ENCODE peak calls at places on chromosomes 12 and 14, in four cellular contexts. M, E, U and H are unnamed samples.

GRCh38 chr14:104579507-104579906 is at the start of gene C14orf180:
- DNase-seq in M (no peak), E (no peak), U (no peak), H (no peak)

GRCh38 chr12:104263580-104264358 is 39.8 kb upstream of the EID3 start:
- DNase-seq in M (no peak), E (no peak), U (no peak), H (no peak)

GRCh38 chr12:88445715-88446393 is 134.4 kb downstream of the KITLG start:
- DNase-seq in M (no peak), E (no peak), U (no peak), H (no peak)

GRCh38 chr12:122793685-122794106 is 19.3 kb downstream of the CCDC62 start:
- DNase-seq in M (no peak), E (peak), U (no peak), H (no peak)

GRCh38 chr14:20327005-20327869 is 5.8 kb downstream of the CCNB1IP1 start:
- DNase-seq in M (no peak), E (peak), U (no peak), H (peak)

GRCh38 chr14:68145036-68145435 is 325.5 kb downstream of the RAD51B start:
- DNase-seq in M (no peak), E (peak), U (no peak), H (no peak)

GRCh38 chr12:118237908-118238307 is 102.0 kb downstream of the PEBP1 start:
- DNase-seq in M (no peak), E (no peak), U (no peak), H (no peak)

GRCh38 chr12:125996438-125996837 is 931.2 kb downstream of the AACS start:
- DNase-seq in M (no peak), E (no peak), U (no peak), H (no peak)

GRCh38 chr14:21703357-21704339 is 30.0 kb upstream of the OR4E1 start:
- DNase-seq in M (no peak), E (no peak), U (no peak), H (no peak)

GRCh38 chr14:71586131-71586893 is 345.9 kb upstream of the RGS6 start:
- DNase-seq in M (no peak), E (no peak), U (no peak), H (no peak)

GRCh38 chr12:89950421-89950820 is 241.8 kb upstream of the ATP2B1 start:
- DNase-seq in M (no peak), E (no peak), U (no peak), H (no peak)

GRCh38 chr14:96197969-96198368 is 6.7 kb upstream of the BDKRB2 start:
- DNase-seq in M (no peak), E (no peak), U (no peak), H (no peak)

GRCh38 chr14:33996450-33996849 is 45.6 kb upstream of the EGLN3 start:
- DNase-seq in M (no peak), E (no peak), U (no peak), H (no peak)

GRCh38 chr12:95179011-95179410 is 38.3 kb downstream of the FGD6 start:
- DNase-seq in M (no peak), E (no peak), U (no peak), H (no peak)

GRCh38 chr14:64296561-64296960 is 2.4 kb upstream of the ESR2 start:
- DNase-seq in M (no peak), E (no peak), U (no peak), H (no peak)

GRCh38 chr12:123996581-123996980 is 23.6 kb downstream of the ZNF664 start:
- DNase-seq in M (no peak), E (no peak), U (no peak), H (no peak)

GRCh38 chr14:91382712-91383111 is 34.9 kb downstream of the CCDC88C start:
- DNase-seq in M (no peak), E (no peak), U (no peak), H (no peak)

GRCh38 chr12:1972856-1973317 is 31.4 kb downstream of the DCP1B start:
- DNase-seq in M (no peak), E (no peak), U (no peak), H (no peak)

GRCh38 chr12:38555620-38556596 is 239.3 kb downstream of the ALG10B start:
- DNase-seq in M (no peak), E (no peak), U (no peak), H (no peak)

GRCh38 chr14:83172363-83172762 is 1638.7 kb upstream of the SEL1L start:
- DNase-seq in M (no peak), E (no peak), U (no peak), H (no peak)

GRCh38 chr12:23980826-23981225 is 31.4 kb upstream of the SOX5 start:
- DNase-seq in M (no peak), E (no peak), U (no peak), H (no peak)

GRCh38 chr14:64788706-64789105 is 84.5 kb downstream of the PLEKHG3 start:
- DNase-seq in M (no peak), E (no peak), U (no peak), H (no peak)

GRCh38 chr12:118821386-118821928 is 159.9 kb upstream of the SRRM4 start:
- DNase-seq in M (no peak), E (no peak), U (no peak), H (no peak)

GRCh38 chr12:58443273-58443980 is 476.9 kb downstream of the LRIG3 start:
- DNase-seq in M (no peak), E (peak), U (no peak), H (no peak)

GRCh38 chr14:68306265-68306933 is 486.5 kb downstream of the ZFP36L1 start:
- DNase-seq in M (no peak), E (no peak), U (no peak), H (no peak)

GRCh38 chr14:19974844-19975243 is 547 bp upstream of the OR4K15 start:
- DNase-seq in M (no peak), E (no peak), U (no peak), H (no peak)

GRCh38 chr14:68884031-68885030 is 91.5 kb upstream of the ZFP36L1 start:
- DNase-seq in M (no peak), E (no peak), U (no peak), H (no peak)

GRCh38 chr12:42761601-42762350 is 172.2 kb upstream of the PRICKLE1 start:
- DNase-seq in M (no peak), E (no peak), U (no peak), H (no peak)

GRCh38 chr12:131832393-131833231 is 4.4 kb downstream of the MMP17 start:
- DNase-seq in M (no peak), E (no peak), U (no peak), H (peak)

GRCh38 chr14:64721391-64721791 is 17.2 kb downstream of the PLEKHG3 start:
- DNase-seq in M (no peak), E (peak), U (no peak), H (no peak)

GRCh38 chr12:51000245-51000644 is 25.9 kb downstream of the SLC11A2 start:
- DNase-seq in M (no peak), E (no peak), U (no peak), H (no peak)

GRCh38 chr14:67187826-67188225 is 1.4 kb upstream of the GARIN2 start:
- DNase-seq in M (no peak), E (no peak), U (no peak), H (no peak)

DNA sequence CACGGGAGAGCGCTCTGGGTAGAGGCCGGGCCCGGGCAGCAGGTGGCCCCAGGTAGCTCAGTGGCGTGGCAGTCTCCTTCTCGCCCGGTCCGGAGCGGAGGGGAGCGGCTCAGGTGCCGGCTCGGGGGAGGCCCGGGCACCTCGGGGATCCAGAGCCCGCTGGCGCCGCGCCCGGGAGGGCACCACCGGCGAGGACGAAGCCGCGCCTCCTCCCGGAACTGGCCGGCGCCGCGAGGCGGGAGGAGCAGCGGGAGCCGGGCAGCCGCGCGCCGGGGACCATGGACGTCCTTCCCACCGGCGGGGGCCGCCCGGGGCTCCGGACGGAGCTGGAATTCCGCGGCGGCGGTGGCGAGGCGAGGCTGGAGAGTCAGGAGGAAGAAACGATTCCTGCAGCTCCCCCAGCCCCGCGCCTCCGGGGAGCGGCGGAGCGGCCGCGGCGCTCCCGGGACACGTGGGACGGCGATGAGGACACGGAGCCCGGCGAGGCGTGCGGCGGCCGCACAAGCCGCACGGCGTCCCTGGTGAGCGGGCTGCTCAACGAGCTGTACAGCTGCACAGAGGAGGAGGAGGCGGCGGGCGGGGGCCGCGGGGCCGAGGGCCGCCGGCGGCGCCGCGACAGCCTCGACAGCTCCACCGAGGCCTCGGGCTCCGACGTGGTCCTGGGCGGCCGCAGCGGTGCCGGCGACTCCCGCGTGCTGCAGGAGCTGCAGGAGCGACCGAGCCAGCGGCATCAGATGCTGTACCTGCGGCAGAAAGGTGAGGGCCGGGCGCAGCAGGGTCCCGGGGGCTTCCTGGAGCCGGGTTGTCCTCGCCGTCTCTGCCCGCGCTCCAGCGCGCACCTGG is 21.5 kb upstream of the GNS start:
- DNase-seq in M (peak), E (peak), U (peak), H (no peak)
- TF ChIP-seq CTCF in M (no peak), E (no peak), U (no peak), H (no peak)

GRCh38 chr12:55188573-55188972 is 32.3 kb upstream of the OR10A7 start:
- DNase-seq in M (no peak), E (no peak), U (no peak), H (no peak)

GRCh38 chr12:55194382-55194781 is 26.4 kb upstream of the OR10A7 start:
- DNase-seq in M (no peak), E (no peak), U (no peak), H (no peak)

DNA sequence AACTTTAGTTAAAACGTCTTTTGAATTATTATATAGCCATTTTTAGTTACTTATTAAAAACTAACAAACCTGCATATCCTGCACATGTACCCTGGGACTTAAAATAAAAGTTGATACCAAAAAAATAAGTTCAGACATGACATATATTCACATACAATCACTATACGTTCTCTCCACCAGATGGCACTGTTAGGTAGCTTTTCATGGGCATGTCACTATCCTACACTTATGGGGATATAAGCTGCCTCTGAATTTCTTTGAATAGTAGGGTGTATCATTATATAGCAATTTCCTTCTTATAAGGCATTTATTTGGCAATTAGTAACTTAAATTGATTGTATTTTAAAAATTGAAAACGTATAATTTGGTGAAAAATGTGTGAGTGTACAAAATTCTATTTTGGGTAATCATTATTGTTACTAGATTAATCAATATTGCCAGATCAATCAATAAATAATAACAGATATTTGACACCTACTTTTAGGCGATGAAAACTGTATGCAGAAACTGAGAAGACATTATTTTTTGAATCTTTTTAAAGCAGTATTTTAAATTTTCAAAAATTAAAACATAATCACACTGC is 31.8 kb upstream of the OR10A7 start:
- DNase-seq in M (no peak), E (peak), U (no peak), H (no peak)
- TF ChIP-seq CTCF in M (peak), E (peak), U (peak), H (peak)

GRCh38 chr14:57884175-57884574 is 18.3 kb upstream of the SLC35F4 start:
- DNase-seq in M (no peak), E (no peak), U (no peak), H (no peak)
- TF ChIP-seq CTCF in M (no peak), E (no peak), U (peak), H (peak)

DNA sequence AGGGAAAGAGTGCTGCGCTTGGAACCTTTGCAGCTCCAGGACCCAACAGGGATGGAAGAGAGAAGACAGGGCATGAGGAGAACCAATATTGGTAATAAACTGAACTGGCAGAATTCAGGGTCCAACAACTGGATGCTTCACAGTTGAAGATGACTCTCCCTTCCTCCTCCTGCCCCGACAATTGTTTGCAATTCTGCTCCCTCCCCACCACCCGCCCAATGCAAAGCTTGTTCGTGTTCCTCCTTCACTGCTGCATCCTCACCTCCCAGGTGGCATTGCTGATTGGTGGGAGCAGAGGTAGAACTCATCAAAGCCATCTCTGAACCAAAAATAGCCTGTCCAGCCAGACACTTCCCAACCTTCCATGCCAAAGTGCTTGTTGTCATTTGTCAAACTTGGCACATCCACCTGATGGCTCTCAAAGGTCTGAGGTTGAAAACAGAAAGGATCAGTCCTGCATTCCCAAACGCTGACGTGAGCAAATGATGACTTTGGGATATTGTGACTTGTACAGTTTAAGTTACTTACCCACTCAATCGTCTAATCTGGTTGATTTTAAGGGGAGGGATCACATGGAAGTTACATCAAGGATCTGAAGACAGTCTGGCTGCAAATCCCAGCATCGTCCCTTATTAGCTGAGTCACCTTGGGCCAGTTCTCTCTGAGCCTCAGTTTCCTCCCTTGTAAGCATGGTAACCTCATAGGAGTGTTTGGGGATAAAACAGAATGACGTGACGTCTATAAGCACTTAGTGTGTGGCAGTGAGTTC is 242.6 kb upstream of the CRY1 start:
- DNase-seq in M (no peak), E (no peak), U (no peak), H (no peak)
- TF ChIP-seq CTCF in M (no peak), E (no peak), U (no peak), H (no peak)

DNA sequence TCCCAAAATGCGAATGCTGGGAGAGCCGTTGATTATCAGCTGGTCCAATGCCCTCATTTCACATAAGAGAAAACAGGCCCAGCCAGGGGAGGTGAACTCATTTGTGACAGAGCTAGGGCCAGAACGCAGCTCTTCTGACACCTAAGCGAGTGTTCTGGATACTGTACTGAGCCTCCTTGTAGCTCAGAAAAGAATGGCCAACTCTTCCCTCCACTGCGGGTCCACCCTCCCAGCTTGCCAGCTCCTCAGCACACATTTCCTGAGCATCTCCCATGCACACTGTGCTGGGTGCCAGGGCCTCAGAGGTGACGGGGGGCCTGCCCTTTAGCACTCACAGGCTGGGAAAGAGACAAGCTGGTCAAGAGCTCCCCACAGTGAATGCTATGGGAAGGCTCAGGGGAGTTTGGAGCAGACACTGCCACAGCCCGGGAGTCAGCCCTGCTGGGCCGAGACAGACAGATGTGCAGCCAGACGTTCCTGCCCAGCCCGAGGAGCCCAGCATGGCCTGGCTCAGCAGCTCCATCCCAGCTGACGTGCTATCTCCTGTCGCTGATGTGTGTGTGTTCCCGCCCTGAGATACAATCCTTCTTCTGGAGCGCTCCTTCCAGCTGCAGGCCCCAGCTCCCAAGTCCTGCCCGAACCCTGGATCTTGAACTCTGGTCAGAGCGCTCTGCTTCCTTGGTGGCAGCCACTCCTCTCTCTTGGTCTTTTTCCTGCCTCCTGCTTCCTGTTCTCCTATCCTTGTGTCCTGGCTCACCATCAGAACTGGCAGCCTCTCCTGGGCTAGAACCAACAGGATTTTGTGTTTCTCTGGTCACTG is 3.6 kb downstream of the CMTM5 start:
- DNase-seq in M (no peak), E (no peak), U (no peak), H (no peak)
- TF ChIP-seq CTCF in M (no peak), E (no peak), U (no peak), H (no peak)

GRCh38 chr12:5770727-5771126 is 174.3 kb downstream of the ANO2 start:
- DNase-seq in M (no peak), E (no peak), U (no peak), H (no peak)

GRCh38 chr12:5776091-5776490 is 169.0 kb downstream of the ANO2 start:
- DNase-seq in M (no peak), E (no peak), U (no peak), H (no peak)

GRCh38 chr12:5768171-5768879 is 176.7 kb downstream of the ANO2 start:
- DNase-seq in M (peak), E (peak), U (no peak), H (no peak)

GRCh38 chr12:5768880-5769199 is 176.2 kb downstream of the ANO2 start:
- DNase-seq in M (no peak), E (no peak), U (no peak), H (no peak)

DNA sequence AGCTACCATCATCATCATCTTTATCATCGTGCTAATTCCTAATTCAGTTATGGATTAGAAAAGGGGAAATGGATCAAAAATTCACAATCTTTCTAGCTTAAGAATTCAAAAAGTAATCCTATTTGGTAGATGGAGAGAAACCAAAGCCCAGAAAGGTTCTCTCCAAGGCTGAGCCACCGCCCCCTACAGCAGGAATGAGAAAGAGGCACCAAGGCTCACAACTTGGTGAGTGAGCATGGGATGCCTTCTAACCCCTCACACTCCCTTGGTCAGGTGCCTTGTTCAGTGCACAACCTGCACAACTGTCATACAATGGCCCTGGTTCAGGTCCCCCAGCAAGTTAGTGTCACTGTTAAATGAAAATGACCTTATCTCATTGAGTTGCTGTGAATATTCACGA is 171.5 kb downstream of the ANO2 start:
- DNase-seq in M (no peak), E (no peak), U (no peak), H (no peak)
- TF ChIP-seq CTCF in M (no peak), E (no peak), U (no peak), H (no peak)

DNA sequence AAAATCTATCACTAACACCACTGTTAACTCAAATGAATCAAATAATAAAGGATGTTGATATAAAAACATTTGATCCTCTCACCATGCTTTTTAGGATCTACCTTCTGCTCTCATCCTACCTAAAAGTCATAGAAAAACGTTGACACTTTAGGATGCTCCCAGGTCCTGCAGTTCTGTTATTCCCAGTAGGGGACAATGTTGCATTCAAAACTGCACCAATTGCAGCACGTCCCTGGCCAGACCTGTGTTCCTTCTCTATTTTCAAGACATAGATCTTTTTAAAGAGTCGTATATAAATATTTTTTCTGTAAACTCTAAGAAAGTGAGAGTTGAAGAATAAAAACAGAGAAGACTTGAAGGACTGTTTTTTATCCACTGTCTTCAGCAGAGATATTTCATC is 8.8 kb downstream of the AICDA start:
- DNase-seq in M (no peak), E (no peak), U (no peak), H (no peak)
- TF ChIP-seq CTCF in M (no peak), E (no peak), U (no peak), H (no peak)